ENCODE peak calls at places on chromosome 22, in four cellular contexts. J, B, N and G are unnamed samples.

GRCh38 chr22:29344137-29344536 is 28.6 kb upstream of the RASL10A start:
- DNase-seq in J (peak; percentile 31), N (no peak), B (peak; percentile 89), G (peak; percentile 85)

GRCh38 chr22:32175751-32176644 is 16.9 kb upstream of the C22orf42 start:
- DNase-seq in N (no peak), J (no peak), B (no peak), G (no peak)

GRCh38 chr22:22929381-22930221 is 42.0 kb downstream of the IGLL5 start:
- DNase-seq in B (no peak), N (no peak), J (no peak), G (no peak)

GRCh38 chr22:25053153-25053805 is 100.8 kb downstream of the KIAA1671 start:
- DNase-seq in N (no peak), B (no peak), J (no peak), G (no peak)

GRCh38 chr22:20118572-20119020 is 1.6 kb upstream of the TRMT2A start:
- DNase-seq in B (no peak), J (no peak), N (no peak), G (no peak)

GRCh38 chr22:30305906-30306628 is 16.8 kb upstream of the CASTOR1 start:
- DNase-seq in B (no peak), J (no peak), N (no peak), G (no peak)

GRCh38 chr22:31497148-31497938 is 1.0 kb downstream of the SFI1 start:
- DNase-seq in J (no peak), N (no peak), B (no peak), G (no peak)

GRCh38 chr22:24894998-24895397 is 51.5 kb downstream of the LHFPL7 start:
- DNase-seq in B (no peak), N (no peak), J (peak; percentile 28), G (peak; percentile 89)

GRCh38 chr22:24106385-24107381 is 74.6 kb upstream of the SUSD2 start:
- DNase-seq in J (no peak), B (no peak), N (no peak), G (no peak)

GRCh38 chr22:27820896-27821866 is 19.6 kb upstream of the MN1 start:
- DNase-seq in N (no peak), J (no peak), B (no peak), G (no peak)

GRCh38 chr22:34096770-34097169 is 176.5 kb upstream of the LARGE1 start:
- DNase-seq in N (no peak), J (no peak), B (no peak), G (no peak)

GRCh38 chr22:22855617-22856308 is 31.9 kb upstream of the IGLL5 start:
- DNase-seq in N (no peak), B (no peak), J (no peak), G (peak; percentile 34)

GRCh38 chr22:41568811-41569210 is 8.0 kb downstream of the CSDC2 start:
- DNase-seq in N (no peak), J (no peak), B (no peak), G (no peak)

GRCh38 chr22:19693981-19694670 is 20.2 kb upstream of the SEPTIN5 start:
- DNase-seq in B (no peak), N (no peak), J (no peak), G (no peak)

GRCh38 chr22:29041408-29041807 is 20.2 kb downstream of the C22orf31 start:
- DNase-seq in B (no peak), J (no peak), N (no peak), G (no peak)

GRCh38 chr22:47281126-47282106 is 519.0 kb downstream of the TBC1D22A start:
- DNase-seq in N (no peak), J (peak; percentile 6), B (peak; percentile 4), G (peak; percentile 50)

GRCh38 chr22:17100621-17101020 is 15.8 kb downstream of the IL17RA start:
- DNase-seq in B (no peak), J (no peak), N (no peak), G (no peak)

GRCh38 chr22:17493384-17493981 is 69.8 kb upstream of the SLC25A18 start:
- DNase-seq in N (no peak), B (no peak), J (no peak), G (no peak)

GRCh38 chr22:41660416-41660815 is 28.3 kb downstream of the SNU13 start:
- DNase-seq in J (no peak), B (no peak), N (no peak), G (no peak)

GRCh38 chr22:20184501-20185145 is 33.8 kb upstream of the CCDC188 start:
- DNase-seq in B (no peak), N (no peak), J (no peak), G (no peak)

GRCh38 chr22:27032121-27032761 is 374.9 kb downstream of the MIAT start:
- DNase-seq in J (no peak), B (no peak), N (no peak), G (peak; percentile 5)

GRCh38 chr22:25922141-25922540 is 180.2 kb downstream of the MYO18B start:
- DNase-seq in B (no peak), N (no peak), J (no peak), G (no peak)

GRCh38 chr22:44884968-44885805 is 124.6 kb downstream of the PHF21B start:
- DNase-seq in N (no peak), J (no peak), B (no peak), G (peak; percentile 62)

GRCh38 chr22:20646377-20646776 is 127.5 kb upstream of the SERPIND1 start:
- DNase-seq in N (no peak), B (no peak), J (no peak), G (no peak)

GRCh38 chr22:25853078-25853477 is 111.1 kb downstream of the MYO18B start:
- DNase-seq in N (no peak), J (no peak), B (no peak), G (peak; percentile 8)

GRCh38 chr22:24001314-24001713 is 3.9 kb downstream of the GSTT4 start:
- DNase-seq in J (no peak), B (no peak), N (no peak), G (no peak)

GRCh38 chr22:36465232-36466021 is 16.0 kb downstream of the TXN2 start:
- DNase-seq in N (no peak), B (no peak), J (peak; percentile 75), G (peak; percentile 93)

GRCh38 chr22:35352214-35353111 is 28.4 kb upstream of the HMOX1 start:
- DNase-seq in B (no peak), J (peak; percentile 30), N (peak; percentile 52), G (no peak)

GRCh38 chr22:19056951-19057401 is 65.2 kb downstream of the DGCR2 start:
- DNase-seq in J (no peak), B (no peak), N (no peak), G (no peak)

GRCh38 chr22:25496396-25497064 is 67.9 kb upstream of the GRK3 start:
- DNase-seq in N (no peak), J (no peak), B (no peak), G (no peak)

GRCh38 chr22:19705181-19705934 is 8.9 kb upstream of the SEPTIN5 start:
- DNase-seq in N (no peak), J (no peak), B (no peak), G (no peak)

GRCh38 chr22:27775087-27775697 is 26.4 kb downstream of the MN1 start:
- DNase-seq in N (no peak), B (no peak), J (no peak), G (no peak)

GRCh38 chr22:47586038-47586437 is 823.6 kb downstream of the TBC1D22A start:
- DNase-seq in J (no peak), B (no peak), N (no peak), G (no peak)

GRCh38 chr22:17191163-17191562 is 28.1 kb downstream of the ADA2 start:
- DNase-seq in B (peak; percentile 38), J (no peak), N (no peak), G (peak; percentile 21)

GRCh38 chr22:48707749-48708557 is 1119.7 kb downstream of the BRD1 start:
- DNase-seq in J (no peak), B (no peak), N (no peak), G (no peak)

GRCh38 chr22:31942091-31942490 is 2.2 kb upstream of the YWHAH start:
- DNase-seq in B (no peak), N (no peak), J (no peak), G (no peak)

GRCh38 chr22:35355744-35356420 is 25.0 kb upstream of the HMOX1 start:
- DNase-seq in J (no peak), B (no peak), N (no peak), G (peak; percentile 9)

GRCh38 chr22:19094393-19094997 is 27.7 kb downstream of the DGCR2 start:
- DNase-seq in J (no peak), B (no peak), N (no peak), G (no peak)

GRCh38 chr22:20583471-20583922 is 76.1 kb downstream of the MED15 start:
- DNase-seq in J (no peak), N (no peak), B (no peak), G (no peak)

GRCh38 chr22:43848366-43849171 is 13.7 kb downstream of the SULT4A1 start:
- DNase-seq in N (no peak), B (no peak), J (no peak), G (peak; percentile 13)
- TF ChIP-seq CTCF in N (peak; percentile 23), B (peak; percentile 65), J (peak; percentile 31), G (peak; percentile 18)

GRCh38 chr22:50473088-50473487 is 1.7 kb downstream of the SBF1 start:
- DNase-seq in B (no peak), J (peak; percentile 60), N (no peak), G (peak; percentile 37)
- TF ChIP-seq CTCF in B (peak; percentile 30), J (peak; percentile 8), N (peak; percentile 42), G (no peak)

GRCh38 chr22:43213066-43213465 is 26.1 kb upstream of the TTLL12 start:
- DNase-seq in N (no peak), B (no peak), J (no peak), G (no peak)

GRCh38 chr22:43212434-43212952 is 25.6 kb upstream of the TTLL12 start:
- DNase-seq in N (no peak), B (no peak), J (no peak), G (no peak)

GRCh38 chr22:43213962-43214361 is 27.0 kb upstream of the TTLL12 start:
- DNase-seq in B (no peak), J (no peak), N (no peak), G (no peak)

GRCh38 chr22:43210631-43211515 is 23.9 kb upstream of the TTLL12 start:
- DNase-seq in N (no peak), B (no peak), J (no peak), G (no peak)

DNA sequence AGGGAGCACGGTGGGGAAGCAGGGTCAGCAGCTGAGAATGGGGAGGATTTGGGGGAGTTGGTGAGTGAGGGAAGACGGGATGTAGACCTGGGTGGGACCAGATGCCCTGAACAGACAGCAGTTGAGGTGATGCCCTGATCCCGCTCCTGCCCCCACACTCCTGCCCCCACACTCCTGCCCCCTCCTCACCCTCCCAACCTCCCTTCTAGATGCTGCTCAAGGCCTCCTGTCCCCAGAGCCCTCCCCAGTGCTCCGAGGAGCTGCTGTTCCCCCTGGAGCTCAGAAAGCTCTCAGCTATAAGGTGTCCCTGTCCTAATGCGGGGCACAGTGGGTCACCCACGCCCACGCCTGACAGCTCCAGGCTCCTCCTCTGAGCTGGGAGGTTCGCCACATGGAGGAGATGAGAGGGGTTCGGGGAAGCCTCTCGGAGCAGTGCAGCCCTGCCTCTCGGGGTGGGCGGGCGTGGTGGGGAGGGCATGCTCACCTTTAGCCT is 25.1 kb upstream of the TTLL12 start:
- DNase-seq in N (no peak), J (no peak), B (no peak), G (no peak)
- TF ChIP-seq CTCF in N (no peak), J (no peak), B (no peak), G (no peak)

GRCh38 chr22:21686634-21687393 is 21.0 kb downstream of the PPIL2 start:
- DNase-seq in N (no peak), J (no peak), B (no peak), G (no peak)
- TF ChIP-seq CTCF in N (no peak), J (no peak), B (no peak), G (no peak)